ENCODE peak calls at places on chromosomes 6 and 20, in ten cellular contexts. O is SJCRH30; N is body of pancreas; P is endothelial cell of umbilical vein; S is heart right ventricle; X is iPS DF 6.9; U is GM23338; G is SJSA1; V is CD4-positive, CD25-positive, alpha-beta regulatory T cell; R is brain microvascular endothelial cell. A is an unnamed sample.

GRCh38 chr20:56380375-56380774 is 11.6 kb downstream of the AURKA start:
- DNase-seq in O (no peak), N (no peak), P (peak; percentile 64), S (no peak), X (no peak), U (no peak), G (no peak), V (no peak), R (peak; percentile 37), A (no peak)

GRCh38 chr6:91098006-91098405 is 511.1 kb upstream of the MAP3K7 start:
- DNase-seq in O (no peak), N (no peak), P (no peak), S (no peak), X (no peak), U (no peak), G (no peak), V (no peak), R (no peak), A (no peak)

GRCh38 chr20:56987992-56988391 is 278.4 kb downstream of the BMP7 start:
- DNase-seq in O (no peak), N (no peak), P (no peak), S (no peak), X (no peak), U (no peak), G (peak; percentile 77), V (no peak), R (peak; percentile 71), A (no peak)

GRCh38 chr20:1949711-1950110 is 44.1 kb downstream of the PDYN start:
- DNase-seq in O (no peak), N (no peak), P (no peak), S (no peak), X (no peak), U (no peak), G (no peak), V (no peak), R (no peak), A (no peak)

GRCh38 chr20:49717693-49718092 is 4.0 kb upstream of the B4GALT5 start:
- DNase-seq in O (peak; percentile 77), N (no peak), P (peak; percentile 7), S (no peak), X (no peak), U (no peak), G (no peak), V (peak; percentile 21), R (no peak), A (peak; percentile 69)

GRCh38 chr6:44001318-44001868 is 125.9 kb downstream of the MRPL14 start:
- DNase-seq in O (peak; percentile 37), N (peak; percentile 25), P (peak; percentile 11), S (no peak), X (no peak), U (peak; percentile 85), G (no peak), V (peak; percentile 8), R (no peak), A (no peak)

GRCh38 chr20:46401478-46401860 is 4.9 kb downstream of the ELMO2 start:
- DNase-seq in O (no peak), N (peak; percentile 29), P (no peak), S (no peak), X (no peak), U (no peak), G (no peak), V (peak; percentile 67), R (no peak), A (no peak)

GRCh38 chr20:40776702-40777457 is 87.8 kb upstream of the MAFB start:
- DNase-seq in O (no peak), N (no peak), P (no peak), S (peak; percentile 18), X (no peak), U (no peak), G (no peak), V (no peak), R (no peak), A (no peak)

GRCh38 chr20:23917024-23917725 is 37.6 kb upstream of the CST5 start:
- DNase-seq in O (no peak), N (no peak), P (no peak), S (no peak), X (no peak), U (no peak), G (no peak), V (no peak), R (no peak), A (no peak)

GRCh38 chr6:149716584-149716983 is 1.3 kb downstream of the LATS1 start:
- DNase-seq in O (no peak), N (no peak), P (peak; percentile 28), S (no peak), X (no peak), U (no peak), G (no peak), V (no peak), R (no peak), A (no peak)

GRCh38 chr20:4961746-4962145 is 39.6 kb downstream of the SLC23A2 start:
- DNase-seq in O (no peak), N (no peak), P (no peak), S (no peak), X (no peak), U (no peak), G (no peak), V (peak; percentile 70), R (peak; percentile 90), A (no peak)

GRCh38 chr20:48489656-48490055 is 338.1 kb downstream of the PREX1 start:
- DNase-seq in O (peak; percentile 98), N (no peak), P (no peak), S (no peak), X (no peak), U (no peak), G (no peak), V (no peak), R (no peak), A (no peak)

GRCh38 chr20:64223526-64224067 is 32.0 kb upstream of the PCMTD2 start:
- DNase-seq in O (peak; percentile 69), N (no peak), P (peak; percentile 13), S (peak; percentile 54), X (peak; percentile 77), U (peak; percentile 92), G (no peak), V (no peak), R (no peak), A (no peak)

GRCh38 chr6:82766476-82766875 is 299.2 kb downstream of the UBE3D start:
- DNase-seq in O (no peak), N (no peak), P (no peak), S (no peak), X (no peak), U (no peak), G (no peak), V (no peak), R (no peak), A (no peak)

GRCh38 chr6:110563711-110564110 is 87.3 kb upstream of the SLC22A16 start:
- DNase-seq in O (peak; percentile 51), N (no peak), P (no peak), S (no peak), X (no peak), U (no peak), G (no peak), V (no peak), R (no peak), A (no peak)

GRCh38 chr6:21110684-21111398 is 482.7 kb upstream of the SOX4 start:
- DNase-seq in O (no peak), N (no peak), P (no peak), S (no peak), X (no peak), U (no peak), G (no peak), V (no peak), R (no peak), A (no peak)

DNA sequence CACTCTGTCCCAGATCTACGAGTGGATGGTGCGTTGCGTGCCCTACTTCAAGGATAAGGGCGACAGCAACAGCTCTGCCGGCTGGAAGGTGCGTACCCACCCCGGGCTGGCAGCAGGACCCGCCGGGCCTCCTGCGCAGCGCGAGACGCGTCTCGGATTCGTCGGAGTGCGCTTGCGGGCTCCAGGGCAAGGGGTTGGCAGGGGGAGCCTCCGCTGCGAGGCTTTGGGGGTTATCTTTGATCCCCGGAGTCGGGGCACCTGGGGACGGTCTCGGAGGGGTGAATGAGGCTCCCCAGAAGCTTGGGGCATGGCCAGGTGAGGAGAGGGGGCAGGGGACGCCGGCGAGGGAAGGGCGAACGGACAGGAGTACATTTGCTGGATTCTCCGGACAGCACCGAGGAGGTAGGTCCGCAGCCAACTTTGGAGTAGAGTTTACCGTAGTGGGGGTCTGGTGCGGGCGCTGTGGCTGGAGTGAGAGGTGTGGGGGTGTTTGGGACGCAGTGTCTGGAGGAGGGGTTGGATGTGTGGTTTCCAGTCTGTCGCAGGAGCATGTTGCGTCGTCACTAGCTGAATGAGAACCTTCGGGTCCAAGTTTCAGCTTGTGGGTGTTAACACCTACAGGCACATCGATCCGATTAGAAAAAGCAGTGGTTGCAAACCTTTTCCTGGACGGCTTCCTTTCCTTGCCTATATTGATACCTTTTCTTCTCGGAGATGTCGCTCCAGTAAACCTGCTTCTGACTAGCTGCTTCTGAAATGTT is 1.2 kb downstream of the FOXO3 start:
- DNase-seq in O (peak; percentile 53), N (peak; percentile 35), P (peak; percentile 46), S (peak; percentile 48), X (no peak), U (peak; percentile 46), G (peak; percentile 58), V (no peak), R (no peak), A (no peak)
- H3K4me3 ChIP-seq in O (peak overlapping the region; percentile 85), N (peak overlapping the region; percentile 85), P (no peak overlapping the region), S (peak overlapping the region; percentile 95), X (peak overlapping the region; percentile 65), U (peak overlapping the region; percentile 97), G (peak overlapping the region; percentile 93), V (peak overlapping the region; percentile 57), R (peak overlapping the region; percentile 85), A (peak overlapping the region; percentile 96)

GRCh38 chr6:38477680-38478260 is 162.0 kb downstream of the BTBD9 start:
- DNase-seq in O (no peak), N (no peak), P (no peak), S (no peak), X (no peak), U (peak; percentile 58), G (no peak), V (no peak), R (no peak), A (no peak)
- H3K4me3 ChIP-seq in O (no peak overlapping the region), N (no peak overlapping the region), P (no peak overlapping the region), S (no peak overlapping the region), X (no peak overlapping the region), U (no peak overlapping the region), G (no peak overlapping the region), V (no peak overlapping the region), R (no peak overlapping the region), A (no peak overlapping the region)

DNA sequence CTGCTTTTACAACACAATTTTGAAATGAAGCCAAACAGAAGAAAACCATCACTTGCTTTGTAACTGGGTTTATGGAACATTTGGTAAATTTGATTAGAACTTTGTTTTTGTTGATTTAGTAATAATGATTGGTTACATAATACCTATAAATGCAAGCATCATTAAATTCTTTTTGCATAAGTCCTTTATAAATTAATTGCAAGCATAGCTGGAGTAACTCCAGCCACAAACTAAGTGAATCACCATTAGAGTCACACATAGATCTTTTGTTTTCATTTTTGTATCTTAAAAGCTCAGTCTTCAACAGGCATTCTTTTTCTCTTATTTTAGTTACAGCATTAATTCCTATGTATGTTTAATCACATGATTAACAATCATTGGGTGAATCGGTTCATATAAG is 33.6 kb upstream of the TSPYL1 start:
- DNase-seq in O (no peak), N (no peak), P (peak; percentile 57), S (no peak), X (no peak), U (no peak), G (no peak), V (no peak), R (no peak), A (no peak)
- H3K4me3 ChIP-seq in O (no peak overlapping the region), N (no peak overlapping the region), P (no peak overlapping the region), S (no peak overlapping the region), X (no peak overlapping the region), U (no peak overlapping the region), G (no peak overlapping the region), V (no peak overlapping the region), R (no peak overlapping the region), A (no peak overlapping the region)

GRCh38 chr20:50968289-50968688 is 9.7 kb downstream of the MOCS3 start:
- DNase-seq in O (peak; percentile 52), N (no peak), P (no peak), S (no peak), X (no peak), U (no peak), G (no peak), V (no peak), R (no peak), A (no peak)
- H3K4me3 ChIP-seq in O (no peak overlapping the region), N (no peak overlapping the region), P (no peak overlapping the region), S (no peak overlapping the region), X (no peak overlapping the region), U (no peak overlapping the region), G (no peak overlapping the region), V (no peak overlapping the region), R (no peak overlapping the region), A (no peak overlapping the region)

A was measured in Panc1.